ENCODE peak calls at places on chromosomes 7 and 10, in six cellular contexts. B, S, W, Z, C and D are unnamed samples.

GRCh38 chr7:101164071-101164840 is 1.1 kb downstream of the VGF start:
- DNase-seq in B (no peak), S (peak), W (no peak), Z (no peak), C (no peak), D (no peak)

GRCh38 chr7:111038185-111038584 is 52.7 kb upstream of the LRRN3 start:
- DNase-seq in B (no peak), S (no peak), W (no peak), Z (no peak), C (no peak), D (no peak)

GRCh38 chr7:149860821-149861727 is 12.7 kb upstream of the ATP6V0E2 start:
- DNase-seq in B (peak), S (no peak), W (no peak), Z (no peak), C (no peak), D (no peak)

GRCh38 chr10:121702351-121703320 is 104.4 kb upstream of the FGFR2 start:
- DNase-seq in B (no peak), S (peak), W (no peak), Z (no peak), C (no peak), D (no peak)

GRCh38 chr10:14325325-14325955 is 5.3 kb downstream of the FRMD4A start:
- DNase-seq in B (peak), S (peak), W (no peak), Z (no peak), C (peak), D (no peak)

GRCh38 chr7:151851782-151852181 is 25.1 kb downstream of the PRKAG2 start:
- DNase-seq in B (peak), S (no peak), W (no peak), Z (no peak), C (peak), D (no peak)

GRCh38 chr7:11341285-11341944 is 367.7 kb downstream of the PHF14 start:
- DNase-seq in B (no peak), S (peak), W (no peak), Z (no peak), C (no peak), D (no peak)

GRCh38 chr7:121016976-121017375 is 28.5 kb downstream of the CPED1 start:
- DNase-seq in B (no peak), S (peak), W (no peak), Z (no peak), C (no peak), D (no peak)

GRCh38 chr7:42156541-42156865 is 80.5 kb downstream of the GLI3 start:
- DNase-seq in B (no peak), S (no peak), W (no peak), Z (no peak), C (no peak), D (no peak)

GRCh38 chr10:130438861-130439260 is 302.7 kb downstream of the GLRX3 start:
- DNase-seq in B (no peak), S (no peak), W (no peak), Z (no peak), C (no peak), D (no peak)

GRCh38 chr10:63586048-63586447 is 64.8 kb downstream of the REEP3 start:
- DNase-seq in B (no peak), S (no peak), W (no peak), Z (no peak), C (no peak), D (no peak)

GRCh38 chr10:24556746-24557742 is 166.6 kb downstream of the ARHGAP21 start:
- DNase-seq in B (no peak), S (peak), W (peak), Z (no peak), C (no peak), D (peak)

GRCh38 chr7:130140551-130141160 is 64.5 kb downstream of the TMEM209 start:
- DNase-seq in B (no peak), S (no peak), W (no peak), Z (no peak), C (no peak), D (no peak)

GRCh38 chr10:35379226-35380137 is 43.2 kb downstream of the CCNY start:
- DNase-seq in B (peak), S (no peak), W (no peak), Z (no peak), C (no peak), D (no peak)

GRCh38 chr7:39248693-39249090 is 271.0 kb downstream of the POU6F2 start:
- DNase-seq in B (no peak), S (no peak), W (no peak), Z (no peak), C (no peak), D (no peak)

GRCh38 chr10:131311661-131312260 is at the start of gene TCERG1L:
- DNase-seq in B (no peak), S (no peak), W (no peak), Z (no peak), C (peak), D (no peak)

GRCh38 chr7:79420464-79420863 is 33.0 kb downstream of the MAGI2 start:
- DNase-seq in B (no peak), S (peak), W (peak), Z (no peak), C (no peak), D (peak)

GRCh38 chr7:112517487-112517886 is 36.7 kb downstream of the LSMEM1 start:
- DNase-seq in B (no peak), S (no peak), W (no peak), Z (no peak), C (no peak), D (no peak)

GRCh38 chr7:105097619-105098018 is 83.6 kb downstream of the KMT2E start:
- DNase-seq in B (no peak), S (peak), W (peak), Z (no peak), C (no peak), D (no peak)

GRCh38 chr7:2972531-2973161 is 71.0 kb downstream of the CARD11 start:
- DNase-seq in B (no peak), S (no peak), W (no peak), Z (no peak), C (no peak), D (no peak)